ENCODE peak calls at places on chromosomes 2 and 18, in five cellular contexts. A is colonic mucosa; U is stimulated activated CD8-positive, alpha-beta memory T cell treated with anti-CD3 and anti-CD28 coated beads, Interleukin-4, amount 100 ng/mL, for 1 hour; Y is GM12864; E is esophagus squamous epithelium. P is an unnamed sample.
A peak's percentile ranks its signal among the peaks of the same experiment; 100 is the strongest.

GRCh38 chr2:238898534-238899281 is 50.8 kb downstream of the TWIST2 start:
- DNase-seq in A (no peak), U (no peak), Y (no peak), E (no peak), P (no peak)

GRCh38 chr2:120418174-120418787 is 72.3 kb downstream of the INHBB start:
- DNase-seq in A (peak; percentile 5), U (no peak), Y (no peak), E (no peak), P (no peak)

GRCh38 chr2:171390941-171391516 is 42.8 kb downstream of the METTL8 start:
- DNase-seq in A (no peak), U (no peak), Y (no peak), E (no peak), P (peak; percentile 65)

GRCh38 chr2:31235504-31235902 is 1.6 kb downstream of the EHD3 start:
- DNase-seq in A (peak; percentile 16), U (no peak), Y (no peak), E (no peak), P (peak; percentile 87)

GRCh38 chr2:235106874-235107639 is 155.2 kb downstream of the SH3BP4 start:
- DNase-seq in A (peak; percentile 70), U (no peak), Y (no peak), E (no peak), P (peak; percentile 76)

GRCh38 chr2:199455533-199456382 is 2.0 kb downstream of the SATB2 start:
- DNase-seq in A (peak; percentile 85), U (no peak), Y (no peak), E (no peak), P (peak; percentile 36)

GRCh38 chr18:33578371-33579146 is 540 bp downstream of the ASXL3 start:
- DNase-seq in A (peak; percentile 45), U (no peak), Y (no peak), E (no peak), P (no peak)

GRCh38 chr2:70523996-70524965 is 29.3 kb downstream of the TGFA start:
- DNase-seq in A (peak; percentile 67), U (peak; percentile 12), Y (no peak), E (no peak), P (peak; percentile 93)

GRCh38 chr2:102940684-102941083 is 178.9 kb downstream of the TMEM182 start:
- DNase-seq in A (no peak), U (no peak), Y (no peak), E (no peak), P (no peak)

GRCh38 chr2:64482765-64483504 is 29.0 kb downstream of the LGALSL start:
- DNase-seq in A (no peak), U (no peak), Y (no peak), E (no peak), P (peak; percentile 27)

GRCh38 chr2:26245231-26245732 is 543 bp downstream of the HADHB start:
- DNase-seq in A (peak; percentile 63), U (peak; percentile 31), Y (no peak), E (no peak), P (peak; percentile 19)

GRCh38 chr2:158781562-158781961 is 13.6 kb upstream of the DAPL1 start:
- DNase-seq in A (no peak), U (no peak), Y (no peak), E (no peak), P (peak; percentile 60)

GRCh38 chr2:42510191-42510929 is 16.6 kb upstream of the KCNG3 start:
- DNase-seq in A (no peak), U (no peak), Y (no peak), E (no peak), P (no peak)

GRCh38 chr2:66846887-66847286 is 412.0 kb downstream of the MEIS1 start:
- DNase-seq in A (no peak), U (no peak), Y (no peak), E (no peak), P (no peak)

GRCh38 chr2:217249490-217250451 is 389.9 kb upstream of the TNP1 start:
- DNase-seq in A (no peak), U (no peak), Y (no peak), E (no peak), P (no peak)